ENCODE peak calls at places on chromosomes 3 and 15, in seven cellular contexts. B is iPS-NIHi11, E is D341Med, U is T-helper 1 cell, V is NCI-H1105 treated with DMSO at 0.1 percent for 48 hours, O is IMR-90, F is RKO. D is an unnamed sample.

GRCh38 chr3:50666801-50667200 is 7.9 kb upstream of the DOCK3 start:
- DNase-seq in F (no peak), E (no peak), B (no peak), U (no peak), V (no peak), O (peak), D (no peak)

GRCh38 chr15:55846108-55846707 is 103.3 kb upstream of the PRTG start:
- DNase-seq in E (peak), F (peak), B (peak), O (peak), V (peak), U (no peak), D (peak)

GRCh38 chr3:70876154-70876553 is 563.7 kb upstream of the MDFIC2 start:
- DNase-seq in U (no peak), F (no peak), V (no peak), O (no peak), E (no peak), B (no peak), D (no peak)

GRCh38 chr3:138455801-138456716 is 21.6 kb downstream of the ESYT3 start:
- DNase-seq in E (no peak), F (no peak), B (no peak), U (no peak), O (no peak), V (no peak), D (no peak)

GRCh38 chr3:129599607-129600006 is 6.9 kb downstream of the PLXND1 start:
- DNase-seq in F (peak), O (peak), B (peak), U (no peak), V (no peak), E (no peak), D (peak)

GRCh38 chr3:118968111-118968510 is 66.5 kb downstream of the IGSF11 start:
- DNase-seq in F (no peak), U (no peak), V (no peak), B (peak), E (peak), O (no peak), D (no peak)

GRCh38 chr3:135806342-135806741 is 159.2 kb upstream of the PPP2R3A start:
- DNase-seq in V (peak), E (no peak), O (no peak), U (no peak), B (no peak), F (no peak), D (peak)

GRCh38 chr15:31236184-31237041 is 90.2 kb upstream of the KLF13 start:
- DNase-seq in U (no peak), O (peak), F (peak), V (peak), B (peak), E (peak), D (peak)

GRCh38 chr3:173396191-173397041 is 1.1 kb upstream of the NLGN1 start:
- DNase-seq in B (peak), U (no peak), F (no peak), O (no peak), V (peak), E (peak), D (peak)

GRCh38 chr3:113086506-113087461 is 96.0 kb downstream of the GTPBP8 start:
- DNase-seq in V (no peak), U (no peak), B (peak), E (no peak), O (no peak), F (no peak), D (peak)

GRCh38 chr3:10196389-10197052 is 31.8 kb downstream of the IRAK2 start:
- DNase-seq in F (no peak), V (no peak), U (no peak), E (no peak), O (peak), B (no peak), D (no peak)

GRCh38 chr3:89740881-89741177 is 633.4 kb downstream of the EPHA3 start:
- DNase-seq in O (peak), B (no peak), U (no peak), F (no peak), E (no peak), V (no peak), D (no peak)

GRCh38 chr3:152199069-152199838 is 69.5 kb upstream of the MBNL1 start:
- DNase-seq in O (no peak), E (no peak), U (no peak), B (no peak), F (no peak), V (peak), D (no peak)

D was measured in left kidney.